ENCODE peak calls at places on chromosomes 11 and 22, in nine cellular contexts. C is IMR-90, U is HepG2, B is hepatocyte, H is neuronal stem cell, F is GM23248, A is OCI-LY7, J is mammary epithelial cell, E is HCT116. G is an unnamed sample.

GRCh38 chr22:43007519-43008102 is 7.3 kb downstream of the PACSIN2 start:
- DNase-seq in C (peak; percentile 75), U (peak; percentile 65), B (peak; percentile 79), H (no peak), F (peak; percentile 86), A (peak; percentile 18), J (no peak), E (no peak), G (no peak)

GRCh38 chr11:102114032-102114431 is 3.8 kb downstream of the YAP1 start:
- DNase-seq in C (peak; percentile 17), U (no peak), B (peak; percentile 7), H (no peak), F (peak; percentile 32), A (no peak), J (no peak), E (no peak), G (no peak)

GRCh38 chr11:8309311-8309710 is 45.6 kb upstream of the LMO1 start:
- DNase-seq in C (no peak), U (no peak), B (no peak), H (no peak), F (no peak), A (no peak), J (no peak), E (no peak), G (no peak)

GRCh38 chr11:23494981-23495380 is 634.7 kb upstream of the CCDC179 start:
- DNase-seq in C (no peak), U (no peak), B (no peak), H (no peak), F (no peak), A (no peak), J (no peak), E (no peak), G (no peak)

GRCh38 chr11:69398529-69399492 is 82.7 kb upstream of the LINC01488 start:
- DNase-seq in C (peak; percentile 26), U (no peak), B (peak; percentile 45), H (no peak), F (peak; percentile 81), A (no peak), J (peak; percentile 89), E (no peak), G (peak; percentile 52)

GRCh38 chr11:76689313-76689712 is 18.8 kb upstream of the LRRC32 start:
- DNase-seq in C (no peak), U (no peak), B (no peak), H (no peak), F (no peak), A (no peak), J (no peak), E (no peak), G (no peak)

GRCh38 chr11:6925636-6926207 is 504 bp upstream of the ZNF215 start:
- DNase-seq in C (peak; percentile 16), U (no peak), B (peak; percentile 8), H (no peak), F (peak; percentile 55), A (peak; percentile 27), J (peak; percentile 49), E (peak; percentile 54), G (peak; percentile 42)

GRCh38 chr11:105852427-105852826 is 169.6 kb downstream of the MSANTD4 start:
- DNase-seq in C (no peak), U (no peak), B (no peak), H (no peak), F (no peak), A (no peak), J (no peak), E (no peak), G (no peak)

GRCh38 chr22:48171294-48171693 is 1408.8 kb downstream of the TBC1D22A start:
- DNase-seq in C (no peak), U (no peak), B (no peak), H (no peak), F (no peak), A (no peak), J (no peak), E (no peak), G (peak; percentile 56)

GRCh38 chr11:57515332-57516060 is at the start of gene SLC43A1:
- DNase-seq in C (peak; percentile 59), U (peak; percentile 46), B (peak; percentile 68), H (no peak), F (peak; percentile 80), A (peak; percentile 63), J (no peak), E (no peak), G (peak; percentile 59)

GRCh38 chr11:9859491-9860305 is 195.8 kb downstream of the SWAP70 start:
- DNase-seq in C (peak; percentile 62), U (no peak), B (no peak), H (no peak), F (peak; percentile 64), A (no peak), J (peak; percentile 25), E (no peak), G (no peak)

GRCh38 chr11:66283461-66284105 is 5.4 kb downstream of the YIF1A start:
- DNase-seq in C (no peak), U (no peak), B (no peak), H (no peak), F (no peak), A (no peak), J (no peak), E (no peak), G (no peak)

GRCh38 chr22:48945621-48946458 is 881.8 kb downstream of the BRD1 start:
- DNase-seq in C (no peak), U (peak; percentile 36), B (no peak), H (no peak), F (no peak), A (no peak), J (no peak), E (no peak), G (no peak)

GRCh38 chr22:29625090-29625825 is 21.8 kb downstream of the NF2 start:
- DNase-seq in C (peak; percentile 85), U (peak; percentile 62), B (peak; percentile 78), H (peak; percentile 42), F (peak; percentile 88), A (peak; percentile 60), J (peak; percentile 69), E (no peak), G (peak; percentile 62)

GRCh38 chr22:23673826-23674690 is 16.8 kb upstream of the RGL4 start:
- DNase-seq in C (no peak), U (no peak), B (no peak), H (no peak), F (no peak), A (no peak), J (no peak), E (no peak), G (peak; percentile 7)

GRCh38 chr11:73667906-73668305 is 21.5 kb downstream of the PLEKHB1 start:
- DNase-seq in C (peak; percentile 23), U (no peak), B (no peak), H (no peak), F (no peak), A (no peak), J (no peak), E (no peak), G (no peak)

GRCh38 chr11:5737672-5738071 is 1.4 kb downstream of the OR56B1 start:
- DNase-seq in C (no peak), U (no peak), B (no peak), H (no peak), F (peak; percentile 7), A (no peak), J (no peak), E (no peak), G (no peak)

DNA sequence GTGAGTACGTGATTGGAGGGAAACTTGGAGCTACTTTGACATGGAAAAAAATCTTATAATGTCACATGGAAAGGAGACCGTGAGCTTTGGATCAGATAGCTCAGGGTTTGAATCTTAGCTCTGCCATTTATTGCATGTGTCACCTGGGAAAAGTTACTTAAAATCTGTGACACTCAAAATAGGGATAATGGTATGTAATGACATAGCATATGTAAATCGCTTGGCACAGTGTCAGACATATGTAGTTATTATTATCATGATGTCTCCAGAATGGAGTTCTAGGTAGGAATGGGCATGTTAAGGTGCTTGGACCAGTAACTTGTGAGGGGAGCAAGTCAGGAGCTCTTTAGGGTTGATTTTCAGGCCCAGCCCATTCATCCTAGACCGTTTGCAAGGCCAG is 75.8 kb downstream of the GRIK4 start:
- DNase-seq in C (no peak), U (no peak), B (no peak), H (no peak), F (no peak), A (no peak), J (no peak), E (no peak), G (no peak)
- H3K4me2 ChIP-seq in C (no peak overlapping the region), U (no peak overlapping the region), B (no peak overlapping the region), H (no peak overlapping the region), F (no peak overlapping the region), A (no peak overlapping the region), J (no peak overlapping the region), E (no peak overlapping the region), G (no peak overlapping the region)

DNA sequence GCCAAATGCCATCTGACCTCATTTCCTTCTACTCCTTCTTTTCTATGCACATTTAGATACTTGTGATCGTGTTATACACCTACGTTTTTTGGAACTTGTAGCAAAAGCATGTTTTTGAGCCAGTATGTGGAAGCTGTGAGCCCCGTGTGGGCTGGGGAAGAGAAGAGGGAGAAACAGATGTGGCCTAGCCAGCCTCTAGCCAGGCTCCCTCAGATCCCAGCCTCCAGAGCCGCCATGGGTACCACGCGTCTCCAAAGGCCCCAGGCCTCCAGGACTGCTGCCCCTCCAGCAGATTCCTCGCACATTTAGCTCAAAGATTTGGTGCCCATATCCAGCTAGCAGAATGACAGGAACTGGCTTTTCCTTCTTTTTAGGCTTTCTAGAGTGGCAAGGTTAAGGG is 17.0 kb upstream of the TLCD5 start:
- DNase-seq in C (no peak), U (no peak), B (no peak), H (no peak), F (no peak), A (no peak), J (no peak), E (no peak), G (no peak)
- H3K36me3 ChIP-seq in C (no peaks in the 10 kb centered on the region), U (no peaks in the 10 kb centered on the region), B (no peaks in the 10 kb centered on the region), H (no peaks in the 10 kb centered on the region), F (no peaks in the 10 kb centered on the region), A (no peaks in the 10 kb centered on the region), J (no peaks in the 10 kb centered on the region), E (no peaks in the 10 kb centered on the region), G (no peaks in the 10 kb centered on the region)

DNA sequence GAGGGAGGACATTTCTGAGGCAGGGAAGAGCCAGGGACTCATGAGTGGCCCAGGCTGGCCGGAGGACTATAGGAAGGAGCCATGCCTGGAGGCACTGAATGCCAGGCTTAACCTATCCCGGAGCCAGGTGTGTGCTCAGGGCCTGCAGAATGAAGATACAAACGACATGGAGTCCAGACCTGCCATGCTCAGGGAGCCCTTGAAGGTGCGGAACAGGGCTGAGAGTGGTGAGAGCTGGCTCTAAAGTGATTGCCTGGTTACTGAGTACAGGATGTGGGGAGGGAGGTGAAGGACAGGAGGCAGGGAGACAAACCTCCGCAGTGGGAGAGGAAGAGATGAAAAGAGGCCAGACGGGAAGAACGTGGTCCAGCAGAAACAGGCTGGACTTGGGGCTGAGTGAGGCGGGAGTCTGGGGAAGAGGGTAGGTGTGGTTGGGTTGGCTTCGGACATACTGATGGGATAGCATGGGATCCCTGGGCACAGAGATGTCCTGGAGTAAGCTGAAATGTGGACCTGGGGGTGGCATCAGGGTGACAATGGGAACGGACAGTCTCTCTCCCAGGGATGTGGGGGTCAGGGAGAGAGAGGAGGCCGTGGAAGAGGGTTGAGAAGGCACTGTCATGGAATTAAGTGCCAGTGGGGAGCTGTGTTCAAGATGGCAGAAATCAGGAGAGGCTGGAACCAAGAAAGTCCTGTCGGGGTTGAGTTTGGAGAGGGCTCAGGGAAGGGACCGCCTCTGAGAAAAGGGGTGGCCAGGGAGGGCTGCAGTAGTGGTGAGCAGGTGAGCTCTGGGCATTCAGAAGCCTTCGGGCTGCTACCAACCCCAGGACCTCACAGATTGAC is 1.5 kb upstream of the ANKRD13D start:
- DNase-seq in C (no peak), U (no peak), B (no peak), H (no peak), F (no peak), A (peak; percentile 22), J (no peak), E (no peak), G (no peak)
- H3K4me3 ChIP-seq in C (no peak overlapping the region), U (peak overlapping the region; percentile 69), B (no peak overlapping the region), H (peak overlapping the region; percentile 96), F (peak overlapping the region; percentile 81), A (peak overlapping the region; percentile 68), J (no peak overlapping the region), E (peak overlapping the region; percentile 74), G (peak overlapping the region; percentile 68)

GRCh38 chr22:44030702-44031082 is 6.6 kb downstream of the PARVB start:
- DNase-seq in C (no peak), U (no peak), B (no peak), H (no peak), F (no peak), A (no peak), J (no peak), E (no peak), G (no peak)
- H3K4me2 ChIP-seq in C (no peak overlapping the region), U (no peak overlapping the region), B (no peak overlapping the region), H (no peak overlapping the region), F (no peak overlapping the region), A (no peak overlapping the region), J (no peak overlapping the region), E (no peak overlapping the region), G (no peak overlapping the region)

G was measured in neural progenitor cell.